ENCODE peak calls at places on chromosomes 16 and 17, in six cellular contexts. D is cardiac muscle cell, O is coronary artery, A is transverse colon, T is spleen, R is ascending aorta. J is an unnamed sample.

GRCh38 chr16:56577300-56577625 is 12.1 kb upstream of the MT3 start:
- DNase-seq in T (no peak), A (no peak), O (no peak), D (no peak), R (no peak), J (no peak)

GRCh38 chr17:17141860-17142552 is 64.1 kb downstream of the PLD6 start:
- DNase-seq in D (peak), T (no peak), R (no peak), O (no peak), A (no peak), J (peak)

GRCh38 chr17:45745843-45746494 is 38.2 kb upstream of the CRHR1 start:
- DNase-seq in D (no peak), T (peak), A (no peak), O (no peak), R (no peak), J (no peak)

GRCh38 chr16:28839004-28839639 is 7.0 kb downstream of the TUFM start:
- DNase-seq in A (no peak), R (no peak), T (no peak), D (no peak), O (no peak), J (no peak)

GRCh38 chr17:10119203-10120112 is 78.9 kb downstream of the GAS7 start:
- DNase-seq in A (peak), O (no peak), T (peak), D (peak), R (no peak), J (peak)

GRCh38 chr17:58531661-58532554 is 17.5 kb upstream of the MTMR4 start:
- DNase-seq in D (peak), O (no peak), R (peak), A (peak), T (peak), J (peak)

GRCh38 chr16:68590201-68590994 is 51.3 kb downstream of the ZFP90 start:
- DNase-seq in D (peak), A (peak), O (no peak), T (peak), R (no peak), J (peak)

GRCh38 chr17:14580494-14580893 is 279.6 kb downstream of the HS3ST3B1 start:
- DNase-seq in D (no peak), R (no peak), T (no peak), A (no peak), O (no peak), J (no peak)

GRCh38 chr17:22514767-22515320 is 822.5 kb downstream of the KCNJ18 start:
- DNase-seq in T (no peak), O (no peak), A (no peak), D (no peak), R (no peak), J (no peak)

GRCh38 chr17:38352245-38353083 is 820 bp downstream of the SOCS7 start:
- DNase-seq in O (no peak), R (peak), D (peak), T (peak), A (peak), J (peak)

GRCh38 chr17:70098030-70098429 is 23.0 kb downstream of the KCNJ16 start:
- DNase-seq in O (no peak), T (no peak), A (no peak), R (no peak), D (no peak), J (no peak)

GRCh38 chr16:4870138-4870671 is 22.9 kb downstream of the UBN1 start:
- DNase-seq in O (no peak), A (no peak), T (no peak), D (no peak), R (peak), J (peak)

GRCh38 chr16:8880839-8881510 is 1.2 kb upstream of the LITAFD start:
- DNase-seq in R (no peak), O (no peak), A (no peak), D (no peak), T (peak), J (no peak)

GRCh38 chr17:50558955-50559614 is 1.4 kb upstream of the CACNA1G start:
- DNase-seq in D (peak), R (no peak), T (no peak), O (no peak), A (no peak), J (no peak)

GRCh38 chr17:50560931-50561750 is 626 bp downstream of the CACNA1G start:
- DNase-seq in R (peak), T (no peak), O (no peak), D (peak), A (no peak), J (peak)

GRCh38 chr17:50560185-50560824 is at the start of gene CACNA1G:
- DNase-seq in O (peak), T (peak), R (peak), A (peak), D (peak), J (peak)

GRCh38 chr17:50558581-50558954 is 1.9 kb upstream of the CACNA1G start:
- DNase-seq in R (no peak), A (no peak), O (no peak), D (no peak), T (no peak), J (no peak)

DNA sequence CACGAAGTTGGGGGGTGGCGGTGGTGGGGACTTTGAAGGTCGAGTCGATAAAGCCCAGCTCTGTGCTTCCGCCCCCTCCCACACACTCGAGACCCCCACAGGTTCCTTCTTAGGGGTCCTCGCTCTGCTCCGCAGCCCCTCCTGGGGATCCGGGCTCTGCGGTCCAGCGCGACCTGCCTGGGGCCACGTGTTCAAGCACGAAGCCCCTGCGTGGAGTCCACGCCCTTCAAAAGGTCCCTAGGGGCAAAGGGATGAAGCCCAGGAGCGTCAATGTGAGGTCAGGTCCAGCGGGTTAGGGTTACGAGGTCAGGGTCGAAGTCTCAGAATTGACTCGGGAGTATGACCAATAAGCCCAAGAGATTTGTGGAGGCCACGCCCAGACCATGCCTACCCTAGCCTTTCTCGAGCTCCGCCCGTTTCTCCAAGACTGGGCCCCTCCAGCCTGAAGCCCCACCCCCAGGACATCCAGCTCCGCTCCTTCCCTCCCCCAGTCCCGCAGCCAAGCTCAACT is 786 bp upstream of the CACNA1G start:
- DNase-seq in O (no peak), T (no peak), D (peak), A (peak), R (peak), J (peak)
- H3K27ac ChIP-seq in O (no peak), T (no peak), D (no peak), A (no peak), R (no peak), J (no peak)

DNA sequence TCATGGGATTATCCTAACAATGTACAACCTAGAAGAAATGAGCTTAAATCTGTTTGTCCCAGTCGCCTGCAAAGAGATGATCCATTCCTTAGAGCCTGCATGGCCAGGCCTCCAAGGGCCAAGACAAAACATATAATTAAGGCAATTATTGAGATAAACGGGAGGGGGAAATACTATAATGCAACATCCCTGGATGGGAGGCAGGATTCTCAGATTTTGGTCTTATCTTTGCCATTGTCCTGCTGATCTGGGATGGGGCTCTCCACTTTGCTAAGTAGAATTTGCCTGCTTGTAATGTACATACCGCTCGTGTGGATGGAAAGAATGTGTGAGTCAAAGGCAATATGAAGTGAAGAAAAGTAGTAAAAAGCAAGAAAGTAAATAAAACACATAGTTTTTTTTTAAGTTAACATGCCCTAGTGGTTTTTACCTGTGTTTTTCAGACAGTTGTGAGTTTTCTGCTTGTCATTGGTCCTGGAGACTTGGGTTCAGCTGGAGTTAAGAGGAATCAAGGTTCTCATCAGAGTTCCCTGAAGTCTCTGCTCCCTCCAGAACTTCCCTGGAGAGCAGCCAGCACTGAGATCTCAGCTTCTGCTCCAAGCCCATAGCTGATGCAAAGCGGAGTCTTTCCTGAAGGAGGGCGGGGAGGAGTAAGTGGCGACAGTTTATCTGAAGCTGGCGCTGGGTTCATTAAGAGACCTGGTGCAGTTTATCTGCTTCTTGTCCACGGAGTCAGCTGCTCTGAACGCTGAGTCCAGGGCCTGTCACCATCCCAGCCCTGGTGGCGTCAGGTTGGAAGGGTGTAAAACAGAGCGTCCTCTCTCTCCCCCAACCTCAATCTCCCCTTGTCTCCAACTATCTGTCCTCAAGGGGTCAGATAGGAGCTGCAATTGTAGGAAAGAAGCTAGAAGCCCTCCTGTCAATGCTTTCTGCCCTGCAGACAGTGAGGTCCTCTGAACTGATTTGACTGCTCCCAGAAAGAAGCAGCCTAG is 30.1 kb downstream of the HOXB1 start:
- DNase-seq in O (no peak), T (no peak), D (peak), A (peak), R (no peak), J (no peak)
- TF ChIP-seq CTCF in O (no peak), T (no peak), D (peak), A (peak), R (no peak), J (no peak)

DNA sequence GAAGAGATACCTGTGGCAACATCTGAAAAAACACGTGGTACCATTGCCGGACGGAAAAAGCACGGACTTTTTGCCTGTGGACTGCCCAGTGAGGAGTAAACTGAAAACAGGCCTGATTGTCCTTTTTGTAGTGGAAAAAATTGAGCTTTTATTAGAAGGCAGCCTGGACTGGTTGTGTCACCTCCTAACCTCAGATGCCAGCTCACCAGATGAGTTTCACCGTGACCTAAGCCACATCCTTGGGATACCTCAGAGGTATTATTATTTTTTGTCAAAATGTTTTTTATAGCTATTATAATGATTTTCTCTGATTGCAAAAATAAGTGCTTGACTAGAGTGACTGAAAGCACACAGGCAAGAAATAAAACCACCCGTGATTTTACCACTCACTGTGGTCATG is 34.9 kb downstream of the RNF213 start:
- DNase-seq in A (no peak), T (no peak), D (no peak), O (no peak), R (no peak), J (no peak)
- H3K4me3 ChIP-seq in A (no peak), T (no peak), D (no peak), O (no peak), R (no peak), J (no peak)

GRCh38 chr17:67055041-67055443 is 10.7 kb downstream of the CACNG1 start:
- DNase-seq in A (no peak), D (no peak), T (peak), O (peak), R (peak), J (no peak)
- H3K27ac ChIP-seq in A (no peak), D (no peak), T (no peak), O (no peak), R (no peak), J (no peak)

GRCh38 chr16:67397812-67398545 is 4.7 kb upstream of the TPPP3 start:
- DNase-seq in A (no peak), R (no peak), D (no peak), O (no peak), T (peak), J (peak)
- TF ChIP-seq CTCF in A (no peak), R (no peak), D (no peak), O (no peak), T (no peak), J (no peak)

GRCh38 chr17:49969794-49970389 is 902 bp downstream of the DLX4 start:
- DNase-seq in T (no peak), O (no peak), A (no peak), R (no peak), D (no peak), J (no peak)
- H3K4me3 ChIP-seq in T (peak), O (peak), A (no peak), R (peak), D (no peak), J (no peak)

GRCh38 chr17:35849469-35850348 is 19.0 kb downstream of the HEATR9 start:
- DNase-seq in D (peak), T (no peak), A (peak), R (no peak), O (no peak), J (peak)

GRCh38 chr17:35847006-35847405 is 21.7 kb downstream of the HEATR9 start:
- DNase-seq in R (no peak), D (no peak), A (no peak), T (no peak), O (no peak), J (no peak)

GRCh38 chr17:35844547-35844946 is 24.1 kb downstream of the HEATR9 start:
- DNase-seq in R (no peak), A (no peak), O (no peak), T (no peak), D (no peak), J (no peak)

GRCh38 chr17:35846055-35846809 is 22.5 kb downstream of the HEATR9 start:
- DNase-seq in A (no peak), R (no peak), T (no peak), O (no peak), D (no peak), J (no peak)

DNA sequence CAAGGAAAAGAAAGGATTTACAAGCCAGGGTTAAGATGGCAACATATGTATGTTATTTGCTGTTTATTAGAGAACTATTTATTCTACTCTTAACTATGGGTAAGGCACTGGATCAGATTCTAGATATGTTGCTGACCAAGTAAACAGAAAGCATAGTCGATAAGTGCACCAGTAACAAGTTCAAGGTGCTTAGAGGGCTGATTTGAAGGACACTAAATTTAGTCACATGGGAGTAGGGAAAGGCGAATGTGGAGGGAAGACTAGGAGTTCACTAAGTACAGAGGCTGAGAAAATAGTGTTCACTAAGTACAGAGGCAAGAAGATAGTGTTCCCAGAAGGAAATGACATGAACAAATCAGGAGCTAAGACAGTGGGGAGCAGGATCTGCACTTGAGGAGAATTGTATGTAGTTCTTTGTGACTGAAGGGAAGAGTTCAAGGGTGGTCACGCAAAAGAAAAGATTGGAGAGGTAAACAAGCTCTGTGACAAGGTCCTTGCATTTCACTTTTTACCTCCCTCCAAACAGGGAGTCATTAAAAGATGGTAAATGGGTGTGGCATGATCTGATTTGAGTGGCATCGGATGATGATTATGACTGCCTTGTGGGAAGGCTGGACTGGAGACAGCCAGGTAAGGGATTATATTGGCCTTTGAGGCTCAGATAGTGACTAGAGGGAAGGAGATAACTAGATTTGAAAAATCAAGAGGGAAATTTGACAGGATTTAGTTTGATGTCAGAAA is 20.9 kb downstream of the HEATR9 start:
- DNase-seq in D (peak), O (no peak), R (no peak), A (no peak), T (no peak), J (no peak)
- H3K27ac ChIP-seq in D (peak), O (no peak), R (no peak), A (no peak), T (no peak), J (no peak)

DNA sequence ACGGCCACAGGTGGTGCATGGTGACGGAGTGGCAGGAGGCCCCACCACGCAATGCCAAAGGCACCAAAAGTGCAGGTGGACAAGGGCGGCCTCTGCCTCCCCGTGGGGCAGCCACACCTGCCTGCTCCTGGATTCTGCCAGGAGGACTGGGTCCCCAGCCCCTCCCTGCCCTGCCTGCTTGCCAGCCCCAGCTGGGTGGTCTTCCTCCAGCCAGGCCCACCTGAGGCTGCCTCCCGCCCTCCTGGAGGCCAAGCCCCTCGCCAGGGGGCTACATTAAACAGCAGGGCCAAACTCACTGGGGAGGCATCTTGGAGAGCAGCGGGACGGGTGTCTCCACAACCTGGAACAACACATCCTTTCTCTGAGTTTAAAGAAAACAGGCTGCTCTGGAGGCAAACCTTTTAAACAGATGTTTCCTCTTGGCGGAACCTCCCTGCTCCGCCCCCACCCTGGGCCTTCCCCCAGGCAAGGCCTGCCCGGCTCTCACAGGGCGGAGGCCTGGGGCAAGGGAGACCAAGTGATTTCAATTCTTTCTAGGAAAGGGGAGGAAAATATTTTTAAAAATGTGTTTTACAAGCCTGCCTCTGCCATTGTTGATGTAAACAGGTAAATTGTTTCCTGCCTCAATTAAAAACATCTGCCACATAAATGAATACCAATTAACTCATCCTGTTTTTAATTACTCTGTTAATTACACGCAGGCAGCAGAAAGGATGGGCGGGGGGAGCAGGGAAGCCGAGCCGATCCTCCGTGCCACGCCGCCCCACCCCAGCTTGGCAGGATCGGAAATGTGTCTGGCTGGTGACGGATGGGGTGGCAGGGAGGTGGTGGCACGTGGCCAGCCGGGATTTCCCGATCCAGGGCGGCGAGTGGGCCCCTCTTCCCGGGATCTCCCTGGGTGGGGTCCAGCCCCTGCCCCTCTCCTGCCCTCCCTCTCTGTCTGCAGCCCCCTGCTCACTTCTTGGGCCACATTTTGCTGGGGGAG is 54.5 kb upstream of the PABPN1L start:
- DNase-seq in O (no peak), D (no peak), R (peak), T (peak), A (peak), J (peak)
- TF ChIP-seq CTCF in O (no peak), D (no peak), R (no peak), T (no peak), A (no peak), J (no peak)

GRCh38 chr16:11497851-11498289 is 88.8 kb downstream of the LITAF start:
- DNase-seq in T (no peak), D (no peak), R (peak), A (no peak), O (no peak), J (peak)

GRCh38 chr16:11499295-11500089 is 87.2 kb downstream of the LITAF start:
- DNase-seq in D (no peak), A (no peak), O (no peak), R (no peak), T (no peak), J (peak)

GRCh38 chr16:11495066-11495407 is 91.7 kb downstream of the LITAF start:
- DNase-seq in T (no peak), O (no peak), A (no peak), R (no peak), D (no peak), J (no peak)

GRCh38 chr16:11498683-11499082 is 88.0 kb downstream of the LITAF start:
- DNase-seq in R (no peak), D (no peak), A (no peak), O (no peak), T (no peak), J (no peak)

DNA sequence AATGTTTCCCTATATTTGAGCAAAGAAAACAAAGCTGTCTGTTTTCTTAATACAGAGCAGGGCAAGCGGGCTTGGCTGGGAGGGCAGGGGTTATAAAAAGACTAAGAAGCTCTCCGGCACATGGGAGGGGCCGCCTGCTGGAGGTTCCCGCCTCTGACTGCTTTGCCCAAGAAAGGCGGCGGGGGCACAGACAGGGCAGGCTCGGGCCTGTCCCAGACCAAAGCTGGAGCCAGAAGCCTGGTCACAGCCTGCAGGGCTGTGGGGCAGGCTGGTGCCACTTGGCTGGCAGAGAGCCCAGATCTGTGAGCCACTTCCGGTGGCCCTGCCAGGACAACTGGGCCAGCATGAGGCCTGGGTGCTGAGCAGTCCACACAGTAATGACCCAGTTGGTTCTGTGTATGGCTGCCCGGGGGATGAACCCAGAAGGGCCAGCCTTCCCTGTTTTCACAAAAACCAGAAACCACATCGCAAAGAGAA is 89.4 kb downstream of the LITAF start:
- DNase-seq in A (peak), R (peak), D (peak), O (peak), T (peak), J (peak)
- H3K4me3 ChIP-seq in A (no peak), R (no peak), D (no peak), O (peak), T (no peak), J (no peak)

J was measured in thyroid gland.